ENCODE peak calls at places on chromosomes 12 and 14, in six cellular contexts. One of them, this sample, is unnamed.

GRCh38 chr14:81384900-81385299 is 15.2 kb downstream of the STON2 start:
- DNase-seq in mammary epithelial cell: peak
- DNase-seq in tibial artery: no peak
- DNase-seq in AG04450: no peak
- DNase-seq in heart left ventricle: no peak
- DNase-seq in A549: no peak
- DNase-seq in this sample: no peak

GRCh38 chr14:69152181-69152943 is 557 bp downstream of the DCAF5 start:
- DNase-seq in A549: peak
- DNase-seq in heart left ventricle: peak
- DNase-seq in AG04450: no peak
- DNase-seq in tibial artery: peak
- DNase-seq in mammary epithelial cell: peak
- DNase-seq in this sample: peak

GRCh38 chr12:113273053-113273725 is 51.9 kb downstream of the TPCN1 start:
- DNase-seq in A549: no peak
- DNase-seq in heart left ventricle: peak
- DNase-seq in AG04450: no peak
- DNase-seq in tibial artery: no peak
- DNase-seq in mammary epithelial cell: no peak
- DNase-seq in this sample: no peak

GRCh38 chr12:4909397-4909733 is 340 bp upstream of the KCNA1 start:
- DNase-seq in mammary epithelial cell: no peak
- DNase-seq in heart left ventricle: no peak
- DNase-seq in A549: no peak
- DNase-seq in AG04450: no peak
- DNase-seq in tibial artery: no peak
- DNase-seq in this sample: no peak

GRCh38 chr12:51836012-51836832 is 12.3 kb downstream of the FIGNL2 start:
- DNase-seq in mammary epithelial cell: no peak
- DNase-seq in A549: no peak
- DNase-seq in AG04450: no peak
- DNase-seq in tibial artery: no peak
- DNase-seq in heart left ventricle: no peak
- DNase-seq in this sample: no peak

GRCh38 chr14:65958664-65959562 is 527.3 kb upstream of the CCDC196 start:
- DNase-seq in tibial artery: no peak
- DNase-seq in heart left ventricle: no peak
- DNase-seq in mammary epithelial cell: no peak
- DNase-seq in AG04450: no peak
- DNase-seq in A549: peak
- DNase-seq in this sample: no peak

GRCh38 chr12:67414011-67414715 is 145.0 kb downstream of the CAND1 start:
- DNase-seq in heart left ventricle: no peak
- DNase-seq in tibial artery: no peak
- DNase-seq in A549: no peak
- DNase-seq in AG04450: no peak
- DNase-seq in mammary epithelial cell: no peak
- DNase-seq in this sample: no peak

GRCh38 chr12:57477710-57478681 is 1.7 kb downstream of the ARHGAP9 start:
- DNase-seq in A549: no peak
- DNase-seq in tibial artery: no peak
- DNase-seq in AG04450: no peak
- DNase-seq in mammary epithelial cell: no peak
- DNase-seq in heart left ventricle: no peak
- DNase-seq in this sample: no peak

GRCh38 chr12:89880695-89881350 is 172.2 kb upstream of the ATP2B1 start:
- DNase-seq in heart left ventricle: no peak
- DNase-seq in A549: no peak
- DNase-seq in tibial artery: no peak
- DNase-seq in AG04450: no peak
- DNase-seq in mammary epithelial cell: no peak
- DNase-seq in this sample: no peak

GRCh38 chr12:76866726-76867125 is 12.1 kb downstream of the CSRP2 start:
- DNase-seq in mammary epithelial cell: peak
- DNase-seq in AG04450: no peak
- DNase-seq in tibial artery: no peak
- DNase-seq in A549: no peak
- DNase-seq in heart left ventricle: no peak
- DNase-seq in this sample: no peak

GRCh38 chr14:101223147-101223546 is 319.6 kb upstream of the RTL1 start:
- DNase-seq in AG04450: no peak
- DNase-seq in A549: no peak
- DNase-seq in tibial artery: no peak
- DNase-seq in heart left ventricle: no peak
- DNase-seq in mammary epithelial cell: no peak
- DNase-seq in this sample: no peak

GRCh38 chr14:103801459-103801858 is 45.9 kb downstream of the PPP1R13B start:
- DNase-seq in heart left ventricle: no peak
- DNase-seq in A549: no peak
- DNase-seq in AG04450: no peak
- DNase-seq in mammary epithelial cell: peak
- DNase-seq in tibial artery: no peak
- DNase-seq in this sample: no peak

GRCh38 chr12:105031061-105031807 is 45.1 kb downstream of the NOPCHAP1 start:
- DNase-seq in A549: no peak
- DNase-seq in mammary epithelial cell: no peak
- DNase-seq in heart left ventricle: no peak
- DNase-seq in AG04450: no peak
- DNase-seq in tibial artery: no peak
- DNase-seq in this sample: no peak

GRCh38 chr12:3536096-3536875 is 45.3 kb downstream of the PRMT8 start:
- DNase-seq in A549: no peak
- DNase-seq in AG04450: no peak
- DNase-seq in mammary epithelial cell: no peak
- DNase-seq in tibial artery: no peak
- DNase-seq in heart left ventricle: no peak
- DNase-seq in this sample: no peak

GRCh38 chr12:55671746-55672145 is 35.1 kb downstream of the OR10P1 start:
- DNase-seq in tibial artery: peak
- DNase-seq in A549: no peak
- DNase-seq in AG04450: no peak
- DNase-seq in heart left ventricle: no peak
- DNase-seq in mammary epithelial cell: no peak
- DNase-seq in this sample: no peak

GRCh38 chr12:41076114-41076513 is 112.0 kb upstream of the PDZRN4 start:
- DNase-seq in tibial artery: no peak
- DNase-seq in A549: no peak
- DNase-seq in heart left ventricle: no peak
- DNase-seq in AG04450: no peak
- DNase-seq in mammary epithelial cell: peak
- DNase-seq in this sample: no peak

GRCh38 chr12:14167005-14167628 is 185.7 kb upstream of the GRIN2B start:
- DNase-seq in tibial artery: no peak
- DNase-seq in mammary epithelial cell: peak
- DNase-seq in heart left ventricle: no peak
- DNase-seq in AG04450: peak
- DNase-seq in A549: peak
- DNase-seq in this sample: no peak

GRCh38 chr14:69692542-69693053 is 74.3 kb upstream of the SRSF5 start:
- DNase-seq in A549: no peak
- DNase-seq in AG04450: no peak
- DNase-seq in tibial artery: no peak
- DNase-seq in heart left ventricle: no peak
- DNase-seq in mammary epithelial cell: no peak
- DNase-seq in this sample: no peak

DNA sequence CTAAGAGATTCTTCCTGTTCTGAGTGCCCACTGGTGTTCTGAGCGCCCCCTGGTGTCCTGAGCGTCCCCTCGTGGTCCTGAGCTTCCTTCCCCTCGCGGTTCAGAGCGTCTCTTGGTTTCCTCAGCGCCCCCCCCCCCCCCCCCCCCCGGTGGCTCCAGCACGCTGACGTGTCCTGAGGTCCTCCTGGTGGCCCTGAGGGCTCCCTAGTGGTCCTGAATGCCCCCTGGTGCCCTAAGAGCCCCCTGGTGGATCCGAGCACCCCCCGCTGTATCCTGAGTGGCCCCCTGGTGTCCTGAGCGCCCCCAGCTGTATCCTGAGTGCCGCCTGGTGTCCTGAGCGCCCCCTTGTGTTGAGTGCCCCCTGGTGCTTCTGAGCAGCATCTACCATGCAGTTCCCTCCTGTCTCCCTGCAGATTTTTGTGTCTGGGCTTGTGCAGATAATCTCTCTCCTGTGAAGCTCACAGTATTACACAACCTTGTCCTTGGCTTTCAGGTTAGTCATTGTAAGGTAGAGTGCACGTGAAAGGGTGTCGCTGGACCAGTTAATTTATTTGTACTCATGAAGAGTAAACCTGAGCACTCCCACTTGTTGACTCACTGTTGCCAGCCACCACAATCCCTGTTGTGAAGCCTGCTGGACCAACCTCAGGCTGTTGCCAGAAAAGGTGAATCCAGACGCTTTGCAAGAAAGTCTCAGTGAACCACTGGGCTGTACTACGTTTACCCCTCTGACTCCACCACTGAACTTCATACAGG is 1168.4 kb downstream of the TMEM121 start:
- DNase-seq in mammary epithelial cell: peak
- DNase-seq in A549: peak
- DNase-seq in AG04450: no peak
- DNase-seq in tibial artery: no peak
- DNase-seq in heart left ventricle: no peak
- DNase-seq in this sample: no peak
- TF ChIP-seq CTCF in mammary epithelial cell: peak
- TF ChIP-seq CTCF in A549: no peak
- TF ChIP-seq CTCF in AG04450: no peak
- TF ChIP-seq CTCF in tibial artery: no peak
- TF ChIP-seq CTCF in heart left ventricle: no peak
- TF ChIP-seq CTCF in this sample: no peak

GRCh38 chr14:34356267-34356660 is 105.8 kb downstream of the SPTSSA start:
- DNase-seq in A549: no peak
- DNase-seq in tibial artery: no peak
- DNase-seq in heart left ventricle: no peak
- DNase-seq in AG04450: no peak
- DNase-seq in mammary epithelial cell: peak
- DNase-seq in this sample: no peak

GRCh38 chr14:34355584-34356266 is 106.3 kb downstream of the SPTSSA start:
- DNase-seq in AG04450: peak
- DNase-seq in A549: no peak
- DNase-seq in mammary epithelial cell: peak
- DNase-seq in tibial artery: no peak
- DNase-seq in heart left ventricle: no peak
- DNase-seq in this sample: no peak

GRCh38 chr14:34362625-34363251 is 99.3 kb downstream of the SPTSSA start:
- DNase-seq in heart left ventricle: no peak
- DNase-seq in mammary epithelial cell: no peak
- DNase-seq in tibial artery: no peak
- DNase-seq in AG04450: no peak
- DNase-seq in A549: no peak
- DNase-seq in this sample: no peak

GRCh38 chr14:34361504-34362011 is 100.5 kb downstream of the SPTSSA start:
- DNase-seq in mammary epithelial cell: no peak
- DNase-seq in AG04450: no peak
- DNase-seq in heart left ventricle: no peak
- DNase-seq in A549: no peak
- DNase-seq in tibial artery: no peak
- DNase-seq in this sample: no peak

DNA sequence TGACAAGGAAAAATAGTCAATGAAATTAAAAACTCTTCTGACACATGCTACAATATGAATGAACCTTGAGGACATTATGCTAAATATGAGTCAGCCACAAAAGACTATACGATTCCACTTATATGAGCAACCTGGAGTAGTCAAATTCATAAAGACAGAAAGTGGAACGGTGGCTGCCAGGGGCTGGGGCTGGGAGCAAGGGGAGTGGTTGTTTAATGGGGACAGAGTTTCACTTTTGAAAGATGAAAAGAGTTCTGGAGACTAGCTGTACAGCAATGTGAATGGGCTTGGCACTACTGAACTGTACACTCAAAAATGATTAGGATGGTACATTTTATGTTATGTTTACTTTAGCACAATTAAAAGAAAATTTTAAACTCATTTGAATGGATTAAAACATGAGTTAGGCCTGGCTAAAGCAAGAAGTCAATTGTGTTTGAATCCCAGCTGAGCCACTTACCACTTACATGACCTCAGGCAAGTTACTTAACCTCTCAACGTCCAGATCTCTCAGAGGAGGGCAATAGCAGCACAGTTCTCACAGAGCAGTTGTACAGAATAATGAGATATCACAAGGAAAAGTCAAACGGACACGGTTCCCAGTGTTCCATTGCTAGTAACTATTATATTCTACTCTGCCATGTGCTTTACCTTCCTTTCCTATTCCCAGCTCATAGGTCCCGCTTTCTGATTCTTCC is 102.5 kb downstream of the SPTSSA start:
- DNase-seq in A549: no peak
- DNase-seq in AG04450: no peak
- DNase-seq in heart left ventricle: no peak
- DNase-seq in mammary epithelial cell: no peak
- DNase-seq in tibial artery: no peak
- DNase-seq in this sample: no peak
- H3K27ac ChIP-seq in A549: peak
- H3K27ac ChIP-seq in AG04450: no peak
- H3K27ac ChIP-seq in heart left ventricle: no peak
- H3K27ac ChIP-seq in mammary epithelial cell: no peak
- H3K27ac ChIP-seq in tibial artery: no peak
- H3K27ac ChIP-seq in this sample: no peak

DNA sequence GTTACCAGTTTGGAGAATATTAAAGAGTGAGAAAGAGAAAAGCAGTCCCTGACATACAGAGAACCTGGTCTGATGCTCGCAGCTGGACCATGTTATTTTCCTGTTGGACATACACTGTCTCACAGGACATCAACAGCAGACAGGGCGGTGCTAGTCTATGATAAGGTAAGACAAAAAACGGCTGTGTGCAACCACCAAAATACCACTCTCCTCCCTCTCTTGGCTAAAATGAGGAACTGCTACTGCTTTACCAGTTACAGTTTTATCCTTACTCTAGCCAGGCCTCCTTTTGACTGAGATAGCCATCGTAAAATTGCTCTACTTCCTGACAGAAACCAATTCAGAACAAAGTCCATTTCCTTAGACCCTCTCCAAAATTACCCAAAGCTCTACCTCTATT is 47.0 kb upstream of the ERGIC2 start:
- DNase-seq in mammary epithelial cell: no peak
- DNase-seq in heart left ventricle: no peak
- DNase-seq in A549: peak
- DNase-seq in AG04450: no peak
- DNase-seq in tibial artery: no peak
- DNase-seq in this sample: no peak
- TF ChIP-seq CTCF in mammary epithelial cell: no peak
- TF ChIP-seq CTCF in heart left ventricle: peak
- TF ChIP-seq CTCF in A549: no peak
- TF ChIP-seq CTCF in AG04450: peak
- TF ChIP-seq CTCF in tibial artery: no peak
- TF ChIP-seq CTCF in this sample: no peak

DNA sequence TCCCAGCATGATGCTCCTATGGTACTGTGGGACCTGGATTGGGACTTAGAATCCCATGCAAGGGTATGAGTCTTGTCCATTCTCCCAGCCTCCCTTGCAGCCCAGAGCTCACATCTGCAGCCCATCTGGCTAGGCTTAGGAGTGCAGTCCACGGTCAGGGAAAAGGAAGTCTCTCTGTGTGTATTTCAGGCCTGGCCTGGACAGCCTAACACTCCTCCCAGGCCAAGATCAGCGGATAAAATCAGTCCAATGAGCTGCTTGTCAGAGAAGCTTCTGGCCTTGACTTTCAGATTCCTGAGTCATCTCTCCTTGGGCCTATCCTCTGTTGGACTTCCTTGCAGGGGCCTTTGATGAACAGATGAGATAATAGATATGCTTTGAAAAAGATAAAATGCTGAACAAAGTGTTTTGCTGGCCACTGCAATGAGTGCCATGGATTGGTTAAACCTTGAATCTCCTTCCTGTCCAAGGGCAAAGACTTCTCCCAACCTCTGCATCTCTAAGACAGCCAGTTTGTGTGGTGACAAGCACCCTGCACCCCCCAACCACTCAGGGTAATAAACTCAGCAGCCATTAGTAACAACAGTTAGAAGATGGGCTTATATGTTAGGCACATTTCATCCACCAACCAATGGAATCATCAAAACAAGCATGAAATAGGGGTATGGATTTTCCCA is 412.8 kb upstream of the TBX3 start:
- DNase-seq in mammary epithelial cell: no peak
- DNase-seq in A549: no peak
- DNase-seq in AG04450: peak
- DNase-seq in tibial artery: no peak
- DNase-seq in heart left ventricle: peak
- DNase-seq in this sample: no peak
- H3K27ac ChIP-seq in mammary epithelial cell: no peak
- H3K27ac ChIP-seq in A549: no peak
- H3K27ac ChIP-seq in AG04450: no peak
- H3K27ac ChIP-seq in tibial artery: no peak
- H3K27ac ChIP-seq in heart left ventricle: no peak
- H3K27ac ChIP-seq in this sample: no peak